ENCODE peak calls at places on chromosomes 1 and 21, in five cellular contexts. H is thyroid gland; T is upper lobe of right lung; C is CD8-positive, alpha-beta T cell; I is psoas muscle. D is an unnamed sample.
A peak's percentile ranks its signal among the peaks of the same experiment; 100 is the strongest.

GRCh38 chr1:225652726-225653462 is at the start of gene ENAH:
- DNase-seq in T (peak; percentile 90), I (peak; percentile 87), H (peak; percentile 82), C (no peak), D (peak; percentile 95)

GRCh38 chr1:24702511-24703293 is 42.5 kb upstream of the CLIC4 start:
- DNase-seq in H (peak; percentile 16), I (peak; percentile 31), C (no peak), T (no peak), D (peak; percentile 53)

GRCh38 chr1:201404016-201404598 is 5.0 kb upstream of the LAD1 start:
- DNase-seq in I (no peak), C (no peak), T (no peak), H (no peak), D (no peak)

GRCh38 chr1:27542463-27543273 is 52.7 kb upstream of the WASF2 start:
- DNase-seq in C (no peak), T (no peak), I (peak; percentile 79), H (peak; percentile 45), D (peak; percentile 95)

GRCh38 chr1:242468749-242469148 is 55.7 kb downstream of the PLD5 start:
- DNase-seq in I (no peak), C (no peak), T (no peak), H (no peak), D (peak; percentile 71)

GRCh38 chr1:110443393-110443918 is 7.5 kb upstream of the PROK1 start:
- DNase-seq in C (no peak), H (no peak), I (no peak), T (no peak), D (no peak)

GRCh38 chr1:206800411-206800810 is 28.1 kb upstream of the IL10 start:
- DNase-seq in H (no peak), C (no peak), I (no peak), T (no peak), D (no peak)

GRCh38 chr1:182952677-182953444 is at the start of gene SHCBP1L:
- DNase-seq in T (no peak), H (peak; percentile 9), C (no peak), I (no peak), D (no peak)

GRCh38 chr1:207702317-207702716 is 49.5 kb upstream of the CD46 start:
- DNase-seq in T (no peak), C (no peak), H (peak; percentile 9), I (no peak), D (peak; percentile 10)

GRCh38 chr1:183953031-183953430 is 84.5 kb downstream of the COLGALT2 start:
- DNase-seq in C (no peak), T (no peak), I (no peak), H (no peak), D (peak; percentile 30)

GRCh38 chr1:235864965-235865525 is 1.7 kb downstream of the LYST start:
- DNase-seq in H (no peak), T (no peak), C (no peak), I (no peak), D (no peak)

GRCh38 chr21:38323721-38324591 is 67.2 kb downstream of the KCNJ15 start:
- DNase-seq in C (no peak), I (no peak), H (no peak), T (no peak), D (peak; percentile 36)

GRCh38 chr1:89911186-89911976 is 83.5 kb upstream of the ZNF326 start:
- DNase-seq in C (no peak), I (no peak), H (no peak), T (no peak), D (no peak)

GRCh38 chr1:113536182-113536780 is 146.0 kb downstream of the MAGI3 start:
- DNase-seq in T (no peak), C (no peak), H (no peak), I (no peak), D (no peak)

GRCh38 chr1:100423832-100424337 is 71.6 kb downstream of the CDC14A start:
- DNase-seq in H (no peak), T (no peak), I (no peak), C (no peak), D (no peak)

GRCh38 chr1:210448293-210448892 is 119.7 kb downstream of the HHAT start:
- DNase-seq in T (no peak), C (no peak), H (peak; percentile 5), I (no peak), D (peak; percentile 62)

GRCh38 chr1:41496080-41497055 is 11.9 kb upstream of the EDN2 start:
- DNase-seq in H (peak; percentile 95), C (no peak), I (peak; percentile 94), T (peak; percentile 94), D (peak; percentile 93)

GRCh38 chr21:34526618-34527290 is 14.7 kb upstream of the KCNE1 start:
- DNase-seq in H (peak; percentile 82), I (peak; percentile 67), T (no peak), C (no peak), D (peak; percentile 96)

GRCh38 chr1:160081261-160081936 is at the start of gene KCNJ9:
- DNase-seq in H (no peak), C (no peak), I (no peak), T (peak; percentile 52), D (no peak)

GRCh38 chr1:51819810-51820209 is 58.7 kb downstream of the NRDC start:
- DNase-seq in I (no peak), T (no peak), C (no peak), H (no peak), D (no peak)

GRCh38 chr1:91611498-91611917 is 110.9 kb downstream of the CDC7 start:
- DNase-seq in H (no peak), I (no peak), C (no peak), T (peak; percentile 69), D (peak; percentile 55)

GRCh38 chr1:233647625-233648024 is 33.7 kb downstream of the KCNK1 start:
- DNase-seq in I (no peak), C (no peak), T (no peak), H (no peak), D (no peak)

GRCh38 chr1:61160526-61160925 is 78.2 kb downstream of the NFIA start:
- DNase-seq in I (no peak), H (no peak), T (no peak), C (no peak), D (no peak)

GRCh38 chr1:23617019-23617418 is 57.7 kb upstream of the ID3 start:
- DNase-seq in C (no peak), T (no peak), H (no peak), I (no peak), D (no peak)

DNA sequence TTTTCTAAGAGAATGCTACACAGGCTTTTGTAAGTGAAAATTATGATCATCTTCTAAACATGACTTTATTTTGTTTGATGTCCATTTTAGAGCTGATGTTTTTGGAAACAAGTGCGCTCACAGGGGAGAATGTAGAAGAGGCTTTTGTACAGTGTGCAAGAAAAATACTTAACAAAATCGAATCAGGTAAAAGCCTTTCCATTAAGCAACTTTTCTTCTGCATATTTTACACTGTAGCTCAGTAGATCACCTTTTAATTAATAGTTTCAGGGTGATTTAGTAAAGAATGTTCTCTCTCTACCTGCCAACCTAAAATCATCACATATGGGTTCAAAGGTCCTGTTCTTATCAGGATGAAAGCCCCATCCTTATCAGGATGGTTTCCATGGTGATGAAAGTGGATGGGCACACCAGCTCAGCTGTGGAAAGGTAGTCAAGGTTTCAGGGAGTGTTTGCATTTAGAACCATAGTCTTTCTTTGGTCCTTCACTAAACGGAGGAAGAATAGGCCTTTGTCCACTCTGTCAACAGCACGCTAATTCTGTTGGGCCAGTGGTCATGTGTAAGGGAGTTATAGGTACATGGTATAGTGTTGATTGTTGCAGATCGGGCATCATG is 28.1 kb downstream of the RAB4A start:
- DNase-seq in T (no peak), H (no peak), I (no peak), C (no peak), D (peak; percentile 77)
- H3K36me3 ChIP-seq in T (peaks cover 54% of the 10 kb centered on the region), H (peaks cover 3% of the 10 kb centered on the region), I (peaks cover 2% of the 10 kb centered on the region), C (peaks cover 19% of the 10 kb centered on the region), D (no peaks in the 10 kb centered on the region)

DNA sequence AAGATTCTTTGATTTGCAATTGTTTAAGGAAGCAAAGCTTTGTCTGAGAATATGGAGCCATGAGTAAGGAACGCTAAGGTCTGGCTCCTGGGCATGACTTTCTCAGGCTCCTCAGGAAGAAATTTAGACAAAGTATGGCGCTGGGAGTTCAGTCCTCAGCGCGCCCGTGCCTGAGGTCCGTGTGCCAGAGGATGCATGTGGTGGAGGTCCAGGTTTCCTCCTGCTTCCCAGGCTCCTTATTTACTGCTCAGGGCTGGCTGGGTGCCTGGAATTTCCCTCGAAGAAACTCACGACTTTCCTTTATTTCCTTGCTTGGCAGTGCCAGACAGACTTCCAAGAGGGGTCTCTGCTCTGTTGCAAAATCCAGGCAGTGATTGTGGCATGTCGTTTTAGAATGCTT is 13.2 kb downstream of the GCSAML start:
- DNase-seq in T (no peak), H (no peak), C (no peak), I (no peak), D (no peak)
- H3K36me3 ChIP-seq in T (no peaks in the 10 kb centered on the region), H (no peaks in the 10 kb centered on the region), C (no peaks in the 10 kb centered on the region), I (no peaks in the 10 kb centered on the region), D (no peaks in the 10 kb centered on the region)

GRCh38 chr21:46426313-46427046 is 32.2 kb upstream of the DIP2A start:
- DNase-seq in I (no peak), T (no peak), H (no peak), C (no peak), D (no peak)
- H3K36me3 ChIP-seq in I (peaks cover 22% of the 10 kb centered on the region), T (peaks cover 33% of the 10 kb centered on the region), H (peaks cover 21% of the 10 kb centered on the region), C (peaks cover 5% of the 10 kb centered on the region), D (no peaks in the 10 kb centered on the region)

DNA sequence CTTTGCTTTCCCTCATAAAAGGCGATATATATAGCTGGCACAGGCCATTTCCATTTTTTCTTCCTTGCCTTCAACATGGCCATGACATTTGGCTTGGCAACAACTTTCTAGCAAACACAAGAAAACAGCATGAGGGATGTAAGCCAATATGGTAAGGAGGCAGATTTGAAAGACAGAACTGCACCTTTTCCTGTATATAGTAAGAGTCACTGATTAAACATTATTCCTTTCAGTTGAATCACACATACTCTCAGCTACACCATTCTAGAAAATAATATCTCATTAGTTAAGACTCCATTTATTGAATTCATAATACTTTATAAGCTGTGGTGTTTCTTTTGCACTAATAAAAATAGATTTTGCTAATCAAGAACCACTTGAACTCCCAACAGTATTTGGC is 9.5 kb downstream of the SIKE1 start:
- DNase-seq in I (no peak), H (no peak), T (no peak), C (no peak), D (no peak)
- H3K36me3 ChIP-seq in I (peaks cover 9% of the 10 kb centered on the region), H (peaks cover 11% of the 10 kb centered on the region), T (peaks cover 56% of the 10 kb centered on the region), C (peaks cover 21% of the 10 kb centered on the region), D (no peaks in the 10 kb centered on the region)

DNA sequence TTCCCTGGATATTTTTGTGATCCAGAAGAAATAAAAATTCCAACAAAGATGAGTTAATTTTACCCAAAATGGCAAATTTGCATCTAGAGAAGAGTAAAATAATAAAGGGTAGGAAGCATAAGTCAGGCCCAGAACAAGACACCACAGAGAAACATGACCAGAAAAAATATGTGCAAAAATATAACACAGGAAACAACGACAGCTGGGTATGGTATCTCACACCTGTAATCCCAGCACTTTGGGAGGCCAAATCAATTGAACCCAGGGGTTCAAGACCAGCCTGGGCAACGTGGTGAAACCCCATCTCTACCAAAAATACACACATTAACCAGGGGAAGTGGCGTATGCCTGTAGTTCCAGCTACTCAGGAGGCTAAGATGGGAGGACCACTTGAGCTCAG is 39.7 kb upstream of the SDC3 start:
- DNase-seq in H (no peak), T (no peak), I (no peak), C (no peak), D (no peak)
- H3K36me3 ChIP-seq in H (peaks cover 52% of the 10 kb centered on the region), T (peaks cover 92% of the 10 kb centered on the region), I (peaks cover 10% of the 10 kb centered on the region), C (peaks cover 54% of the 10 kb centered on the region), D (no peaks in the 10 kb centered on the region)